ENCODE peak calls at places on chromosomes 7 and 10, in seven cellular contexts. E, C, M, L, J, B and O are unnamed samples.

GRCh38 chr10:101644002-101644401 is 51.0 kb downstream of the FBXW4 start:
- DNase-seq in M (no peak), E (no peak), J (no peak), L (no peak), C (no peak), B (no peak), O (no peak)

GRCh38 chr7:20440472-20441105 is 109.9 kb downstream of the ITGB8 start:
- DNase-seq in B (peak), L (no peak), J (no peak), C (no peak), M (no peak), E (no peak), O (no peak)

GRCh38 chr10:1358860-1359598 is 302.8 kb downstream of the WDR37 start:
- DNase-seq in B (no peak), E (no peak), J (no peak), M (no peak), L (no peak), C (no peak), O (no peak)

GRCh38 chr7:13832346-13832745 is 157.1 kb downstream of the ETV1 start:
- DNase-seq in M (no peak), J (no peak), E (no peak), B (no peak), C (no peak), L (no peak), O (no peak)

GRCh38 chr10:60194421-60194820 is 195.3 kb downstream of the ANK3 start:
- DNase-seq in C (no peak), M (no peak), E (no peak), L (no peak), B (no peak), J (no peak), O (no peak)

GRCh38 chr7:51021906-51022570 is 239.3 kb upstream of the GRB10 start:
- DNase-seq in L (no peak), B (no peak), C (no peak), J (no peak), E (no peak), M (no peak), O (no peak)

GRCh38 chr7:107201795-107202450 is 33.1 kb downstream of the HBP1 start:
- DNase-seq in J (no peak), B (peak), C (no peak), L (no peak), E (peak), M (no peak), O (peak)

GRCh38 chr7:100604078-100604975 is 2.2 kb downstream of the PCOLCE start:
- DNase-seq in L (no peak), J (peak), M (peak), E (peak), B (peak), C (peak), O (peak)

GRCh38 chr7:128937647-128938523 is at the start of gene IRF5:
- DNase-seq in B (peak), C (peak), J (no peak), E (peak), M (peak), L (peak), O (peak)

GRCh38 chr10:97570146-97570788 is 2.3 kb upstream of the ANKRD2 start:
- DNase-seq in L (no peak), M (no peak), C (peak), B (no peak), E (no peak), J (no peak), O (no peak)

GRCh38 chr7:40151504-40151903 is 16.7 kb downstream of the SUGCT start:
- DNase-seq in M (no peak), J (no peak), L (no peak), B (no peak), C (no peak), E (no peak), O (no peak)

GRCh38 chr7:111532625-111533024 is 29.7 kb downstream of the IMMP2L start:
- DNase-seq in J (no peak), C (no peak), M (no peak), L (no peak), E (no peak), B (no peak), O (no peak)

GRCh38 chr10:114367676-114368391 is 36.5 kb downstream of the AFAP1L2 start:
- DNase-seq in B (no peak), M (no peak), L (no peak), E (no peak), C (no peak), J (no peak), O (peak)

GRCh38 chr7:38858281-38858884 is 50.6 kb downstream of the VPS41 start:
- DNase-seq in B (no peak), J (no peak), M (no peak), E (no peak), L (no peak), C (no peak), O (no peak)

GRCh38 chr10:116848032-116848911 is 1.0 kb upstream of the ENO4 start:
- DNase-seq in J (no peak), E (no peak), B (peak), C (no peak), L (no peak), M (no peak), O (peak)

GRCh38 chr7:147196476-147196875 is 1079.9 kb downstream of the CNTNAP2 start:
- DNase-seq in M (no peak), J (no peak), L (no peak), E (no peak), B (no peak), C (no peak), O (no peak)

GRCh38 chr10:18476283-18476682 is 175.1 kb downstream of the NSUN6 start:
- DNase-seq in L (no peak), C (no peak), M (no peak), E (no peak), J (no peak), B (no peak), O (no peak)

GRCh38 chr7:6015917-6016652 is 7.0 kb downstream of the AIMP2 start:
- DNase-seq in L (no peak), M (peak), E (no peak), C (no peak), B (peak), J (peak), O (peak)

GRCh38 chr10:77773631-77774426 is 136.2 kb upstream of the KCNMA1 start:
- DNase-seq in L (no peak), C (no peak), B (no peak), E (no peak), J (no peak), M (no peak), O (no peak)

GRCh38 chr10:100710151-100710871 is 35.1 kb upstream of the PAX2 start:
- DNase-seq in J (no peak), E (no peak), L (no peak), B (no peak), C (peak), M (no peak), O (no peak)

GRCh38 chr10:11330383-11331020 is 280.9 kb downstream of the USP6NL start:
- DNase-seq in L (no peak), M (no peak), C (no peak), E (no peak), J (no peak), B (no peak), O (no peak)

DNA sequence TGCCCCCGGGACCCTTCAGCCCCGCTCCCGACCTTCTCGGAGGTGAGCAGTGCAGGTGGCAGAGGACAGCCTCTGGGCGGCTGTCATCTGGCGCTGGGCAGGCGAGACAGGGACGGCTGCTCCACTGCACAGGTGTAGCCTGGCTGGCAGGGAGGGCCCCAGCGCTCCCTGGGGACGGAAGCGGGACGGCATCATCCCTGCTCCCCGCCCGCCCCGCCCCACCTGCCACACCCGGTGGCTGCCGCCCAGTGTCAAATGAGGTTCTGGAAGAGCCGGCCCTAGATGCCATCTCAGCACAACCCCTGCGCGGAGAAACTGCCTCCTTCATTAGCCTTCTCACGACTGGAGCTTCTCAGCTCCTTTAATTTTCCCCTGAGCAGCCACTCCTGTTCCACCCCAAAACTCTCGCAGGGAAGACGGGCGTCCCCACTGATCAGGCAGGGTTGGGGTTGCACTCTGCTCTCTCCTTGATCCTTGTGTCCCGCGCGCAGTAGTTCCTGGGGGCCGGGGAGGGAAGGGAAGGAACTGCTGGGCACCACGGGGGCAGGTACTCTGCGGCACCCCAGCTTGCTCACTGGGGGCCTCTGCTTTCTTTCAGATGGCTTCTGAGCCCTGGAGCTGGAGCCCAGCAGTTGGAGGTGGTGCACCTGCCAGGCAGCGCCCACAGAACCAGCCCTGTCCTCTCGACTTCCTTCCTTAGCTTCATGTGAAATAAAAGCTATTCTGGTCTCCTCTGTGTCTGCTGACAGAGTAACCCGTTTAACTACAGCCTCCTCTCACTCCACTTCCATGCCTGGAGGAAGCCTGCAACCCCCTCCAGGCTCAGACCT is 12.0 kb downstream of the PLAC9 start:
- DNase-seq in L (peak), M (no peak), J (no peak), C (peak), B (peak), E (no peak), O (peak)
- TF ChIP-seq POLR2A in L (no peak), M (no peak), J (no peak), C (no peak), B (no peak), E (no peak), O (no peak)

DNA sequence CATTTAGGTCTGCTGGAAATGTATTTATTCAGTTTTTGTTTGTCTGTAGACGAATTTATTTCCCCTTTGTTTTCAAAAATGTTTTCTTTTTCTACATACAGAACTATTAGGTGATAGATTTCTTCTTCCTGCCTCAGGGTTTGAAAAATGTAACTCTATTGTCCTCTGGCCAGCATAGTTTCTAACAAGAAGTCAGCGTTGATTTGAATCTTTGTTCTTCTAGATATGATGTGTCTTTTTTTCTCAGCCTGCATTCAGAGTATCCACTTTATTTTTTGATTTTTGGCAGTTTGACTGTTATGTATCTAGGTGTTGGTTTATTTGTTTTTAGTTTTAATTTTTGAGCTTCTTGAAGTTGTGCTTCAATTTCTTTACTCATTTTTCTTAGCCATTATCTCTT is 7.5 kb upstream of the OR2F1 start:
- DNase-seq in C (no peak), B (no peak), J (no peak), E (no peak), M (no peak), L (no peak), O (no peak)
- TF ChIP-seq POLR2A in C (no peak), B (no peak), J (no peak), E (no peak), M (no peak), L (no peak), O (no peak)

GRCh38 chr10:86958109-86958830 is at the start of gene SNCG:
- DNase-seq in L (no peak), E (no peak), B (no peak), C (peak), M (peak), J (no peak), O (no peak)

GRCh38 chr10:86960003-86960862 is 1.8 kb downstream of the SNCG start:
- DNase-seq in E (peak), C (peak), M (peak), J (no peak), B (peak), L (peak), O (no peak)

GRCh38 chr10:86959737-86960002 is 1.3 kb downstream of the SNCG start:
- DNase-seq in J (no peak), E (no peak), M (no peak), L (no peak), B (no peak), C (no peak), O (no peak)

GRCh38 chr10:86957471-86958108 is at the start of gene MMRN2:
- DNase-seq in B (no peak), J (no peak), L (no peak), C (peak), E (no peak), M (peak), O (no peak)

DNA sequence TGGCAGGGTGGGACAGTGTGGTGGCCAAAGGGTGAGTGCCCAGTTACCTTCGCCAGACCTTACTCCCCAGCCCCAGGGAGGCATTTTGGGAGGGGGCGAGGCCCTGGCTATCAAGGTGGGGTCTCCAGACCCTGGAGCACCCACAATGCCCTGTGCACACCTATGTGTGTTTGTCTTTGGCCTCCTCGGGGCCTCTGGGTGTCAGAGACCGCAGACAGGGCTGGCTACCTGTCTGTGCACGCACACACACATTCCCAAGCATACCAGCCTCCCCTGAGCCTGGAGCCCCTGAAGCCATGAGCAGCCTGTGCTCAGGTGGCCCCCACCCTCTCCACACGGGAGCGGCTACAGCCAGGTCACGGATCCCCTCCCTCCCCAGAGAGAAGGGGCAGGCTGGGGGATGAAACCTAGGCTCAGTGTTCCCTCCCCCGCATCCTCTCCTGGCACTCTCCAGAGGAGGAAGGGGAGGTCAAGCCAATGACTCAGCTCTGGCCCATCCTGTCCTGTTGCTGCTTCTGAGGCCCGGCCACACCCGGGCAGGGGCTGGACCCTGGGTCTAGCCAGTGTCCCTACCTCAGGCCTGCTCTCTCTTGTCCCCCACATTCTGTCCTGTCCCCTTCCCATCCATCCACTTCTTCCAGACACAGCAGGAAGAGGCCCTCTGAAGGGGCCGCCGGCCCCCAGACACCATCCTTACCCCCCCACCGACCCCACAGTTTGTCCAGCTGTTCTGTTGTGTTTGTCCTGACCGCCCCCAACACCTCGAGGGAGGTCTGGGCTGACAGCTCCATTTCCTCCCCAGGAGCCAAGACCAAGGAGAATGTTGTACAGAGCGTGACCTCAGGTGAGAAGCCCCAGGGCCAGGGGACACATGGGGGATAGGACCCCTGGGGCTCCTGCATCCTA is 685 bp downstream of the SNCG start:
- DNase-seq in J (no peak), M (peak), E (peak), C (peak), B (no peak), L (no peak), O (no peak)
- TF ChIP-seq POLR2A in J (no peak), M (no peak), E (peak), C (no peak), B (no peak), L (no peak), O (peak)

GRCh38 chr7:37480026-37480425 is 31.4 kb upstream of the ELMO1 start:
- DNase-seq in J (no peak), B (no peak), C (no peak), L (no peak), M (no peak), E (no peak), O (no peak)

GRCh38 chr7:37482505-37482904 is 33.8 kb upstream of the ELMO1 start:
- DNase-seq in C (no peak), L (no peak), E (no peak), J (no peak), B (no peak), M (no peak), O (no peak)

GRCh38 chr7:37481154-37481553 is 32.5 kb upstream of the ELMO1 start:
- DNase-seq in C (no peak), J (no peak), L (no peak), B (no peak), M (no peak), E (no peak), O (no peak)

GRCh38 chr7:37481722-37482288 is 33.1 kb upstream of the ELMO1 start:
- DNase-seq in B (no peak), J (no peak), L (no peak), M (no peak), E (no peak), C (no peak), O (no peak)

GRCh38 chr7:37480642-37481041 is 32.0 kb upstream of the ELMO1 start:
- DNase-seq in C (no peak), B (no peak), J (peak), L (no peak), E (no peak), M (no peak), O (no peak)
- TF ChIP-seq POLR2A in C (no peak), B (no peak), J (no peak), L (no peak), E (no peak), M (no peak), O (no peak)